ENCODE peak calls at places on chromosomes 12 and 14, in ten cellular contexts. Y is HTR-8/SVneo, D is upper lobe of right lung, X is NCI-H345, I is RPMI7951, B is amniotic stem cell, H is left ventricle myocardium inferior, O is GM12892, N is adipocyte, E is pulmonary artery endothelial cell. V is an unnamed sample.

GRCh38 chr12:87509233-87509820 is 519.9 kb downstream of the C12orf50 start:
- DNase-seq in I (peak), N (peak), Y (peak), E (no peak), X (no peak), D (no peak), B (peak), H (no peak), O (no peak), V (no peak)

GRCh38 chr12:93022603-93023340 is 93.7 kb upstream of the EEA1 start:
- DNase-seq in Y (no peak), H (no peak), D (no peak), I (peak), N (no peak), O (no peak), X (no peak), E (no peak), B (no peak), V (no peak)

GRCh38 chr12:124080649-124081048 is 107.6 kb downstream of the ZNF664 start:
- DNase-seq in N (no peak), B (no peak), X (no peak), Y (no peak), H (no peak), D (no peak), O (no peak), I (no peak), E (no peak), V (no peak)

GRCh38 chr14:99794156-99794780 is 1.1 kb downstream of the EML1 start:
- DNase-seq in O (no peak), E (no peak), B (no peak), Y (no peak), I (no peak), N (peak), X (no peak), H (no peak), D (no peak), V (no peak)

GRCh38 chr14:52048641-52049204 is 20.1 kb downstream of the NID2 start:
- DNase-seq in N (no peak), I (peak), H (no peak), Y (no peak), B (no peak), D (no peak), O (no peak), X (peak), E (no peak), V (no peak)

GRCh38 chr14:24156840-24157239 is 4.2 kb upstream of the IRF9 start:
- DNase-seq in X (no peak), D (no peak), O (no peak), E (no peak), H (no peak), B (no peak), I (no peak), N (no peak), Y (no peak), V (no peak)

GRCh38 chr12:105330938-105331804 is 680 bp downstream of the C12orf75 start:
- DNase-seq in Y (no peak), I (peak), H (no peak), O (peak), N (peak), X (peak), B (no peak), E (no peak), D (no peak), V (peak)

GRCh38 chr12:94202245-94203180 is 54.1 kb downstream of the PLXNC1 start:
- DNase-seq in N (no peak), D (no peak), I (no peak), B (no peak), E (no peak), Y (no peak), O (no peak), X (peak), H (no peak), V (no peak)

GRCh38 chr12:12333407-12333831 is 16.6 kb downstream of the MANSC1 start:
- DNase-seq in E (peak), O (no peak), Y (no peak), I (peak), X (peak), D (no peak), H (no peak), B (no peak), N (no peak), V (no peak)

GRCh38 chr14:53894456-53894855 is 62.2 kb downstream of the BMP4 start:
- DNase-seq in Y (peak), N (peak), I (peak), O (peak), D (no peak), H (no peak), B (peak), X (no peak), E (no peak), V (no peak)

GRCh38 chr12:91575631-91576030 is 393.0 kb upstream of the DCN start:
- DNase-seq in X (no peak), Y (no peak), N (no peak), B (no peak), H (no peak), I (no peak), E (no peak), D (no peak), O (no peak), V (no peak)

GRCh38 chr12:69508581-69508980 is 38.4 kb downstream of the FRS2 start:
- DNase-seq in O (no peak), X (no peak), N (no peak), E (no peak), D (no peak), B (no peak), H (no peak), I (no peak), Y (no peak), V (no peak)

GRCh38 chr14:80356413-80356812 is 145.1 kb upstream of the DIO2 start:
- DNase-seq in N (peak), X (peak), I (peak), B (no peak), O (no peak), D (no peak), Y (no peak), H (no peak), E (no peak), V (no peak)

GRCh38 chr14:53613404-53614253 is 343.0 kb downstream of the BMP4 start:
- DNase-seq in I (peak), B (no peak), H (no peak), O (peak), D (no peak), E (no peak), N (no peak), X (peak), Y (peak), V (no peak)

GRCh38 chr14:37230551-37231194 is 32.9 kb downstream of the MIPOL1 start:
- DNase-seq in I (peak), Y (peak), E (peak), N (peak), X (peak), B (peak), O (no peak), D (no peak), H (no peak), V (no peak)

GRCh38 chr14:91352101-91352500 is 65.5 kb downstream of the CCDC88C start:
- DNase-seq in E (no peak), X (no peak), B (no peak), O (no peak), I (no peak), H (peak), D (peak), N (no peak), Y (no peak), V (no peak)

GRCh38 chr14:40004871-40005503 is 572.8 kb upstream of the FBXO33 start:
- DNase-seq in D (no peak), X (no peak), Y (no peak), N (no peak), E (no peak), B (no peak), O (no peak), H (no peak), I (no peak), V (no peak)

GRCh38 chr14:54676822-54677708 is 110.1 kb downstream of the SAMD4A start:
- DNase-seq in H (no peak), E (peak), X (no peak), D (no peak), Y (peak), I (peak), B (peak), O (no peak), N (peak), V (no peak)

GRCh38 chr14:63951025-63951424 is 98.2 kb downstream of the SYNE2 start:
- DNase-seq in D (no peak), O (no peak), B (no peak), H (no peak), X (no peak), Y (no peak), E (no peak), N (no peak), I (no peak), V (no peak)

GRCh38 chr12:91274886-91275285 is 92.3 kb upstream of the DCN start:
- DNase-seq in H (no peak), Y (no peak), N (peak), X (no peak), O (no peak), D (no peak), E (no peak), I (no peak), B (no peak), V (no peak)